ENCODE peak calls at places on chromosome 4, in ten cellular contexts. R is activated CD4-positive, alpha-beta T cell treated with anti-CD3 and anti-CD28 coated beads, Interleukin-2, amount 10 ng/mL, durations not matched to agents 7 days and 5 days; D is AG04450; O is brain pericyte; G is naive B cell; Q is frontal cortex; K is astrocyte of the spinal cord; F is stimulated activated CD4-positive, alpha-beta T cell treated with anti-CD3 and anti-CD28 coated beads, TNF-alpha, amount 100 ng/mL, for 1 hour; A is T-helper 2 cell; J is activated CD8-positive, alpha-beta memory T cell treated with anti-CD3 and anti-CD28 coated beads for 4 hours. T is an unnamed sample.

GRCh38 chr4:185033950-185034349 is 15.7 kb downstream of the HELT start:
- DNase-seq in R (no peak), D (no peak), O (no peak), G (no peak), Q (no peak), K (no peak), F (no peak), A (no peak), J (no peak), T (no peak)

GRCh38 chr4:182736207-182736606 is 181.0 kb downstream of the DCTD start:
- DNase-seq in R (no peak), D (no peak), O (no peak), G (no peak), Q (no peak), K (no peak), F (no peak), A (no peak), J (no peak), T (peak)

GRCh38 chr4:150805183-150806025 is 209.7 kb downstream of the LRBA start:
- DNase-seq in R (no peak), D (no peak), O (no peak), G (no peak), Q (no peak), K (no peak), F (no peak), A (no peak), J (no peak), T (no peak)

GRCh38 chr4:76950052-76950845 is 697 bp downstream of the SEPTIN11 start:
- DNase-seq in R (peak), D (no peak), O (no peak), G (peak), Q (peak), K (no peak), F (no peak), A (peak), J (peak), T (peak)

GRCh38 chr4:155241664-155242063 is 33.2 kb downstream of the NPY2R start:
- DNase-seq in R (no peak), D (no peak), O (no peak), G (no peak), Q (no peak), K (no peak), F (no peak), A (no peak), J (no peak), T (no peak)

GRCh38 chr4:7960017-7960789 is 20.5 kb upstream of the AFAP1 start:
- DNase-seq in R (no peak), D (no peak), O (no peak), G (no peak), Q (no peak), K (no peak), F (no peak), A (no peak), J (no peak), T (peak)

GRCh38 chr4:55396305-55397023 is 707 bp downstream of the TMEM165 start:
- DNase-seq in R (peak), D (no peak), O (no peak), G (no peak), Q (peak), K (peak), F (no peak), A (no peak), J (no peak), T (peak)

GRCh38 chr4:74038161-74039064 is at the start of gene CXCL3:
- DNase-seq in R (peak), D (no peak), O (no peak), G (peak), Q (peak), K (peak), F (no peak), A (no peak), J (no peak), T (peak)

GRCh38 chr4:72374156-72374555 is 194.9 kb downstream of the ADAMTS3 start:
- DNase-seq in R (no peak), D (no peak), O (no peak), G (no peak), Q (no peak), K (no peak), F (no peak), A (no peak), J (no peak), T (no peak)

GRCh38 chr4:137923494-137923893 is 318.7 kb downstream of the SLC7A11 start:
- DNase-seq in R (no peak), D (no peak), O (no peak), G (no peak), Q (no peak), K (no peak), F (no peak), A (no peak), J (no peak), T (no peak)

GRCh38 chr4:82848706-82849105 is 42.2 kb downstream of the SEC31A start:
- DNase-seq in R (no peak), D (no peak), O (no peak), G (no peak), Q (no peak), K (no peak), F (no peak), A (no peak), J (no peak), T (peak)

GRCh38 chr4:88999392-88999791 is 57.6 kb downstream of the FAM13A start:
- DNase-seq in R (no peak), D (no peak), O (no peak), G (no peak), Q (no peak), K (no peak), F (no peak), A (no peak), J (no peak), T (no peak)

GRCh38 chr4:75843596-75843995 is 58.7 kb downstream of the PPEF2 start:
- DNase-seq in R (no peak), D (no peak), O (no peak), G (no peak), Q (no peak), K (no peak), F (no peak), A (no peak), J (no peak), T (no peak)

GRCh38 chr4:110854021-110854678 is 231.3 kb upstream of the PITX2 start:
- DNase-seq in R (no peak), D (peak), O (no peak), G (no peak), Q (no peak), K (peak), F (no peak), A (no peak), J (no peak), T (peak)

GRCh38 chr4:125702406-125702805 is 387.7 kb downstream of the FAT4 start:
- DNase-seq in R (no peak), D (no peak), O (no peak), G (no peak), Q (no peak), K (peak), F (no peak), A (no peak), J (no peak), T (no peak)

T was measured in RWPE1.